ENCODE peak calls at places on chromosomes 2 and 18, in eight cellular contexts. S is fibroblast of lung, Q is mucosa of descending colon, B is lower lobe of right lung, Y is stomach, I is IMR-90, J is astrocyte, H is HCT116. U is an unnamed sample.

GRCh38 chr18:23094411-23095165 is 40.7 kb upstream of the CABLES1 start:
- DNase-seq in Y (no peak), H (no peak), Q (no peak), S (no peak), B (no peak), J (no peak), I (no peak), U (no peak)

GRCh38 chr2:29213871-29214341 is 98.7 kb downstream of the CLIP4 start:
- DNase-seq in I (peak), Y (no peak), Q (no peak), J (no peak), B (no peak), S (no peak), H (no peak), U (peak)

GRCh38 chr2:233801357-233802131 is 23.4 kb downstream of the MROH2A start:
- DNase-seq in I (peak), H (no peak), Q (no peak), B (no peak), S (peak), J (peak), Y (peak), U (peak)

GRCh38 chr2:96977631-96978195 is 8.7 kb downstream of the FAM178B start:
- DNase-seq in H (peak), Y (no peak), Q (no peak), I (peak), B (no peak), J (peak), S (peak), U (peak)

GRCh38 chr18:24180048-24180447 is 41.2 kb downstream of the CABYR start:
- DNase-seq in B (no peak), S (no peak), Q (no peak), I (no peak), H (no peak), J (no peak), Y (no peak), U (no peak)

GRCh38 chr2:61244694-61245093 is 82.7 kb downstream of the C2orf74 start:
- DNase-seq in Y (no peak), Q (no peak), H (no peak), B (no peak), I (no peak), S (no peak), J (no peak), U (no peak)

GRCh38 chr2:18208956-18209355 is 330.5 kb downstream of the KCNS3 start:
- DNase-seq in I (no peak), S (no peak), Y (no peak), J (no peak), Q (no peak), H (no peak), B (no peak), U (no peak)

GRCh38 chr18:59874166-59874565 is 25.6 kb upstream of the PMAIP1 start:
- DNase-seq in H (peak), B (no peak), S (peak), J (peak), Q (no peak), Y (no peak), I (peak), U (peak)

GRCh38 chr2:19649785-19650380 is 251.9 kb downstream of the TTC32 start:
- DNase-seq in Q (no peak), I (peak), J (peak), S (peak), B (no peak), Y (no peak), H (no peak), U (peak)

GRCh38 chr2:206392118-206392517 is 51.2 kb upstream of the ADAM23 start:
- DNase-seq in J (peak), Q (peak), H (peak), I (peak), B (no peak), S (peak), Y (no peak), U (peak)

GRCh38 chr18:34835466-34835865 is 125.4 kb downstream of the DTNA start:
- DNase-seq in Q (no peak), S (no peak), B (no peak), Y (no peak), I (no peak), J (no peak), H (no peak), U (no peak)

GRCh38 chr2:108266218-108266617 is 22.5 kb upstream of the SULT1C2 start:
- DNase-seq in B (no peak), J (no peak), H (no peak), Q (no peak), S (no peak), Y (no peak), I (no peak), U (no peak)

GRCh38 chr2:113105047-113105446 is 22.4 kb upstream of the IL1RN start:
- DNase-seq in H (no peak), B (no peak), S (peak), Q (no peak), J (peak), I (peak), Y (no peak), U (peak)

GRCh38 chr2:241844831-241845578 is 13.7 kb downstream of the PDCD1 start:
- DNase-seq in J (no peak), B (peak), H (no peak), S (no peak), Q (no peak), Y (no peak), I (no peak), U (no peak)

GRCh38 chr18:29218101-29218500 is 1041.2 kb upstream of the CDH2 start:
- DNase-seq in Y (no peak), J (peak), B (no peak), S (peak), H (no peak), I (peak), Q (no peak), U (no peak)

GRCh38 chr2:203535078-203535783 is at the start of gene RAPH1:
- DNase-seq in I (peak), H (peak), S (peak), Y (peak), B (peak), J (peak), Q (peak), U (peak)

DNA sequence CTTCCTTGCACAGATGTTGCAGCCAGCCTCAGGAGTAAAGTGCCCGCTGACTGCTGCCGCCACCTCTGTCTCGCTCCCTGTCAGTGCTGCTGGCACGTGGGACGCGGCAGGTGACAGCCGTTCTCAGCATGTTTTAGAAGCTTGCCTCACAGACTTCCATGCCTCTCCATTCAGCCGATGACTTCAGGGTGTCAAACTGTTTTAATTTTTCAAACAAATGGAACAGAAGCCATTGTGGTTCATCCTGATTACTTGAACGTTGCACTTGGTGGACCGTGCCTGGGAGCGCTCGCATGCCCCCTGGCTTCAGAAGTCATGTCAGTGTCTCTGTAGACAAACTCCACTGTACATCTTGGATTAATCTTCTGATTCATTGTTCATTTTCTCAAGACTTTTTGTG is 62.7 kb upstream of the EML6 start:
- DNase-seq in B (no peak), H (no peak), Y (no peak), Q (no peak), J (no peak), I (no peak), S (no peak), U (no peak)
- TF ChIP-seq CTCF in B (no peak), H (no peak), Y (no peak), Q (no peak), J (no peak), I (no peak), S (peak), U (no peak)

DNA sequence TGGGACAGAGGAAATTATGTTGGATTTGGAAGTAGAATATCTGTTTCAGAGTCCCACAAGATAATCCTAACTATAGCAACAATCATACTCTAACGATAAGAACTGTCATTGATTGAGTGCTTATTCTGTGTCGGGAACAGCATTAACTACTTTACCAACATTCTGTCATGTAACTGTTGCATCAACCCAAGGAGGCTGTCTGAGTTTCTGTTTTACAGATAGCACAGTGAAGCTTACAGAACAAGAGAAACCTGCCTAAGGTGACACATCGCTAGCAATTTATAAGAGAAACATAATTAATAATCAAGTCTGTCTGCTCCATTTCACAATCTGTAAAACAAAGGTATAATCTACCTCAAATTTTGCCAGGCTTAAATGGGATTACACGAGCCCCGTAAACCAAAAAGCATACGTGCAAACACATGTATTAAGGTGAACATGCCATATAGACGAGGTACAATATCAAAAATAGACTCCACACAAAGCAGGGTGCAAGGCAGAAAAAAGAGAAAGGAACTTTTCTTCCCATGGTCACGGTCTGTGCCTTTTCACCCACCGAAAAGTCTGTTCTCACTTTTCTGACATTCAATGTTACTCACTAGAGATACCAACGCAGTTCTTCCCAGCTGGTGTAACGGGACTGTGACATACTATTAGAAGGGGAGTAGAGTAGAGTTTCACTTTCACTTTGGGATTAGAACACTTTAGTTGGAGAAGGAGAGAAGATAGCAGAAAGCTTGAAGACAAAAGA is 37.2 kb upstream of the SLC8A1 start:
- DNase-seq in H (no peak), J (peak), Q (no peak), B (no peak), I (peak), S (peak), Y (no peak), U (peak)
- H3K4me3 ChIP-seq in H (no peak), J (peak), Q (no peak), B (peak), I (peak), S (peak), Y (peak), U (no peak)

GRCh38 chr2:189698020-189698887 is 23.8 kb downstream of the ANKAR start:
- DNase-seq in J (peak), Y (peak), S (peak), B (no peak), H (peak), I (peak), Q (peak), U (peak)

GRCh38 chr2:189696223-189696622 is 21.8 kb downstream of the ANKAR start:
- DNase-seq in Q (no peak), I (no peak), B (no peak), H (no peak), Y (no peak), J (no peak), S (no peak), U (no peak)

GRCh38 chr2:189700681-189701080 is 26.2 kb downstream of the ANKAR start:
- DNase-seq in H (no peak), B (no peak), Q (no peak), J (no peak), S (no peak), Y (no peak), I (no peak), U (no peak)

DNA sequence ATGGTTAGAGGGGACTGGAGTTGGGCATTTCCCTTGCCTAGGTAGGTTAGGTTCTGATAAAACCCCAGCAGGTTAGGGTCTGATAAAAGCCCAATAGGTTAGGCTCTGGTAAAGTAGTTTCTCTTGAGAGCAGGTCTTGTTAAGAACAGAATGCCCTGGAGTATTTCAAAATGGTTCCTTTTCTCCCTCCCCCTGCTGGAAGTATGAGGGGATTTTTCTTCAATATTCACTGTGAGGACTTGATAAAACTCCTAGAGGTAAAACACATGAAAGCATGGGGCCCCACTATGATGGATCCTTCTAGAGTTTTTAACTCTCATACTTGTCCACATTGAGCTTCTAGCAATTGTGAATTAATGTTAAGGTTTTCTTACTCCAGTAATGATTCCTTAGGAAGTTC is 27.6 kb downstream of the ANKAR start:
- DNase-seq in Y (no peak), S (no peak), Q (no peak), B (no peak), H (no peak), J (no peak), I (no peak), U (no peak)
- TF ChIP-seq CTCF in Y (no peak), S (no peak), Q (no peak), B (no peak), H (no peak), J (peak), I (peak), U (no peak)

GRCh38 chr2:45841752-45842407 is 190.4 kb downstream of the PRKCE start:
- DNase-seq in I (no peak), B (no peak), Y (no peak), S (no peak), H (no peak), Q (no peak), J (no peak), U (no peak)

GRCh38 chr2:45845058-45845457 is 193.6 kb downstream of the PRKCE start:
- DNase-seq in Q (no peak), J (no peak), Y (no peak), B (no peak), H (no peak), I (no peak), S (no peak), U (no peak)

GRCh38 chr2:45849491-45850283 is 198.2 kb downstream of the PRKCE start:
- DNase-seq in J (peak), Q (no peak), I (peak), B (no peak), Y (no peak), H (no peak), S (peak), U (peak)

GRCh38 chr2:45843136-45843535 is 191.7 kb downstream of the PRKCE start:
- DNase-seq in S (no peak), H (no peak), Y (no peak), I (no peak), Q (no peak), B (no peak), J (no peak), U (no peak)

GRCh38 chr2:45845566-45845965 is 194.1 kb downstream of the PRKCE start:
- DNase-seq in S (no peak), J (no peak), Q (no peak), H (no peak), I (no peak), B (no peak), Y (no peak), U (no peak)
- H3K4me3 ChIP-seq in S (no peak), J (no peak), Q (no peak), H (no peak), I (no peak), B (no peak), Y (no peak), U (no peak)

GRCh38 chr2:37896319-37896718 is 28.8 kb upstream of the RMDN2 start:
- DNase-seq in Q (peak), J (no peak), H (no peak), I (no peak), Y (no peak), S (no peak), B (no peak), U (peak)
- TF ChIP-seq CTCF in Q (no peak), J (no peak), H (no peak), I (peak), Y (no peak), S (no peak), B (no peak), U (peak)

DNA sequence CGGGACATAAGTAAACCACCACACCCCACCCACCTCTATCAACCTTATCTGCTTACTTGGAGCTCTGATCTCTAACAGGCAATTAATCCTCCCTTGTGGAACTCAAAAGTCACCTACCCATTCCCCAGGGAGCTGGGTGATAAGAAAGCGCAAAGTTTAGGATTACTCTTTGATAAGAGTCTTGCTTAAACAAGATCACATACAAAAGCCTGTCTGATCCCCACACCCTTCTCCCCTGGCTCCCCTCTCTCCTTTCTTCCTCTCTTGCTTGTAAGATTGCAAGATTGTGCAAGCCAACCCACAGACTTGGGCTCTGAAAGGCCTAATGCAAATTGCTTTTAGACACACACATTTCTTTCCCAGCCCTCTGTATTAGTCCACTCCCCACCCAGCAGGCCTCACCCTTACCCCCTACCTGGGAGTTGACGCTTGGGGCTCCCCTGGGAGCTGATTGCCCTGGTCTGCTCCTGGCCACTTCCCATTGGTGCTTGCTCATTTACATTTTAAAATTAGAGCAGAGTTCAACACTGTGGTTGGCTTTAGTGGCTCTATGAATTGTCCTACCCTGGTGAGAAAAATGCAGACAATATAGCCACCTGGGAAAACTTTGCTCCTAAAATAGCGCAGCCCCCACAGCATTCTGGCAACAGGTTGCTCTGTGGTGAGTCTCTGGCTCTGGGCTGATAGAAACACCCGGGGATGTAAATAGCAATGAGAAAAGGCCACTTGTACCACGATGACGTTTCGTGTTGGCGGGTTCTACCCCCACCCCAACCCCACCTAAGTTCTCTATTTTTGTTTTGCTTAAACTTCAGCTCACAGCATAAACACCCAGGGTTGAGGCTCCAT is 92.8 kb upstream of the MSH2 start:
- DNase-seq in J (peak), Y (peak), S (peak), Q (peak), H (no peak), B (peak), I (peak), U (peak)
- H3K4me3 ChIP-seq in J (no peak), Y (no peak), S (no peak), Q (no peak), H (no peak), B (no peak), I (no peak), U (no peak)

GRCh38 chr2:228699400-228699799 is 517.9 kb upstream of the SPHKAP start:
- DNase-seq in Y (no peak), Q (no peak), B (no peak), H (no peak), S (peak), J (peak), I (peak), U (peak)
- TF ChIP-seq CTCF in Y (no peak), Q (no peak), B (peak), H (peak), S (peak), J (no peak), I (no peak), U (no peak)

GRCh38 chr2:178072000-178072382 is 586 bp downstream of the PDE11A start:
- DNase-seq in B (no peak), Y (no peak), S (no peak), J (no peak), I (no peak), H (no peak), Q (peak), U (no peak)
- H3K4me3 ChIP-seq in B (peak), Y (peak), S (no peak), J (peak), I (no peak), H (peak), Q (no peak), U (no peak)

GRCh38 chr2:48528431-48528830 is 1.5 kb upstream of the STON1 start:
- DNase-seq in B (no peak), J (no peak), I (no peak), H (no peak), Y (no peak), S (no peak), Q (no peak), U (no peak)

GRCh38 chr2:48531141-48531648 is 1.2 kb downstream of the STON1 start:
- DNase-seq in Q (peak), S (peak), B (no peak), Y (no peak), H (no peak), I (peak), J (peak), U (peak)

GRCh38 chr2:48529676-48530032 is 300 bp upstream of the STON1 start:
- DNase-seq in H (no peak), B (no peak), S (no peak), I (no peak), Y (no peak), J (no peak), Q (no peak), U (no peak)

GRCh38 chr2:48529189-48529588 is 765 bp upstream of the STON1 start:
- DNase-seq in J (no peak), S (no peak), B (no peak), Y (no peak), Q (no peak), H (no peak), I (no peak), U (no peak)

DNA sequence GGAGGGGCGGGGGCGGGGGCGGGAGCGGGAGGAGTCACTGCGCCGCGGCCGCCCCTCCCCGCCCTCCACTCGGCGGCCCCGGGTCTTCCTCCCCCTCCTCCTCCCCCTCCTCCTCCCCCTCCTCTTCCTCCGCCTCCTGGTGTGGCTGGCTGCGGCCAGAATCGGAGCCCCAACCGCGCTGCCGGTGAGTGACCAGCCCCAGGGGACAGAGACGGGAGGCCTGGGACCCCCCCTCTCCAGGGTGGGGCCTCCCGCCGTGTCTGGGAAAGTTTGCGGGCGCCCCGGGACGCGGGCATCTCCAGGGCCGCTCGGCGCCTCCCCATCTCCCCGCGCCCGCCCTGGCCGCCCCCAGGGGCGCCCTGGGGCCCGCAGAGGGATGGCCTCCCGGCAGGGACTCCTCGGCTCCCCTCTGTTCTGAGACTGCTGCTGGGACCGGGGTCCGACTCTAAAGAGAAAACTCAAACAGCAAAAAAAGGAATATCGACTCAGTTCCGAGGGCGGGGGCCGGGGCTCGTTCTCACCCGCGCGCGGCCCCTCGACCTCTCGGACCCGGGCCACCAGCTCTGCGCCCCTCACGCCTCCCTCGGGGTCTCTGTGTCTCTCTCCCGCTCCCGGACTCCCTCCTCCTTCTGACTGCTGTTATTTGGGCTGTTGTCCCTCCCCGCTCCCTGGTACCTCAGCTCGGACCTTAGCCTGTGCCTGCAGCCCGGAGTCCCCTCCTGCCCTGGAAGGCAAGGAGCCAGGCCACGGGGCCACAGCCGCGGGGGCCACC is at the start of gene STON1:
- DNase-seq in S (peak), B (peak), Q (peak), I (peak), J (no peak), Y (peak), H (no peak), U (peak)
- TF ChIP-seq CTCF in S (no peak), B (peak), Q (no peak), I (peak), J (no peak), Y (no peak), H (no peak), U (no peak)